ENCODE peak calls at places on chromosomes 12 and 14, in seven cellular contexts. G, X, R, T, B, Q and D are unnamed samples.

GRCh38 chr12:120457133-120457532 is 10.9 kb downstream of the GATC start:
- DNase-seq in G (peak), X (no peak), R (no peak), T (no peak), B (no peak), Q (no peak), D (no peak)

GRCh38 chr14:79483989-79484388 is 727.3 kb downstream of the DIO2 start:
- DNase-seq in G (no peak), X (no peak), R (no peak), T (no peak), B (no peak), Q (no peak), D (no peak)

GRCh38 chr14:105204206-105204930 is 23.3 kb upstream of the NUDT14 start:
- DNase-seq in G (no peak), X (peak), R (no peak), T (no peak), B (no peak), Q (peak), D (peak)

GRCh38 chr14:64861916-64862315 is 17.8 kb downstream of the SPTB start:
- DNase-seq in G (peak), X (no peak), R (no peak), T (no peak), B (no peak), Q (no peak), D (no peak)

GRCh38 chr12:98453070-98453469 is 62.3 kb upstream of the TMPO start:
- DNase-seq in G (no peak), X (no peak), R (no peak), T (no peak), B (no peak), Q (no peak), D (no peak)

GRCh38 chr12:128914908-128915563 is 61.8 kb downstream of the GLT1D1 start:
- DNase-seq in G (no peak), X (no peak), R (no peak), T (no peak), B (no peak), Q (no peak), D (no peak)

GRCh38 chr12:56658921-56659320 is 13.1 kb upstream of the ATP5F1B start:
- DNase-seq in G (no peak), X (no peak), R (no peak), T (no peak), B (no peak), Q (no peak), D (no peak)

GRCh38 chr12:7716391-7716790 is 5.2 kb downstream of the DPPA3 start:
- DNase-seq in G (peak), X (no peak), R (no peak), T (no peak), B (no peak), Q (peak), D (no peak)

GRCh38 chr12:42483534-42483857 is 106.0 kb downstream of the PRICKLE1 start:
- DNase-seq in G (peak), X (no peak), R (no peak), T (no peak), B (no peak), Q (no peak), D (no peak)

GRCh38 chr12:53976823-53977595 is 2.3 kb upstream of the HOTAIR start:
- DNase-seq in G (no peak), X (no peak), R (no peak), T (no peak), B (no peak), Q (no peak), D (no peak)

GRCh38 chr14:63713765-63714164 is 14.1 kb downstream of the SGPP1 start:
- DNase-seq in G (no peak), X (peak), R (no peak), T (peak), B (no peak), Q (peak), D (peak)

GRCh38 chr12:88578274-88578673 is 2.0 kb downstream of the KITLG start:
- DNase-seq in G (no peak), X (no peak), R (no peak), T (no peak), B (no peak), Q (no peak), D (peak)

GRCh38 chr12:124745891-124746570 is 117.6 kb downstream of the SCARB1 start:
- DNase-seq in G (peak), X (peak), R (no peak), T (peak), B (no peak), Q (peak), D (peak)